ENCODE peak calls at places on chromosome 10, in seven cellular contexts. G is suprapubic skin, B is spleen, K is endothelial cell of umbilical vein, T is stomach, Z is breast epithelium, O is transverse colon. F is an unnamed sample.

GRCh38 chr10:114661212-114661611 is 3.1 kb upstream of the ABLIM1 start:
- DNase-seq in G (no peak), K (no peak), O (no peak), B (no peak), Z (no peak), T (no peak), F (no peak)

GRCh38 chr10:66799474-66799873 is 126.4 kb upstream of the LRRTM3 start:
- DNase-seq in G (no peak), O (no peak), T (no peak), K (no peak), B (no peak), Z (no peak), F (no peak)

GRCh38 chr10:122485670-122486069 is 24.3 kb downstream of the HTRA1 start:
- DNase-seq in T (no peak), B (no peak), K (peak; percentile 72), Z (no peak), G (no peak), O (no peak), F (no peak)

GRCh38 chr10:5583525-5584175 is 58.9 kb downstream of the CALML3 start:
- DNase-seq in O (peak; percentile 79), K (no peak), T (peak; percentile 87), B (peak; percentile 79), G (no peak), Z (peak; percentile 96), F (no peak)

GRCh38 chr10:16986406-16987128 is 143.0 kb downstream of the CUBN start:
- DNase-seq in G (no peak), Z (no peak), K (peak; percentile 88), B (no peak), O (no peak), T (no peak), F (no peak)

GRCh38 chr10:110944997-110945396 is 25.6 kb downstream of the SHOC2 start:
- DNase-seq in O (no peak), Z (no peak), G (no peak), K (peak; percentile 16), B (no peak), T (no peak), F (no peak)

GRCh38 chr10:129877773-129878371 is 86.2 kb downstream of the EBF3 start:
- DNase-seq in T (no peak), B (no peak), Z (no peak), G (no peak), O (no peak), K (no peak), F (no peak)

GRCh38 chr10:109668137-109668536 is 255.2 kb downstream of the XPNPEP1 start:
- DNase-seq in G (no peak), O (no peak), Z (no peak), T (no peak), B (no peak), K (no peak), F (no peak)

GRCh38 chr10:64086083-64086772 is 565.0 kb downstream of the REEP3 start:
- DNase-seq in T (no peak), O (no peak), Z (no peak), K (no peak), B (no peak), G (no peak), F (no peak)

GRCh38 chr10:34049887-34050286 is 715.4 kb upstream of the NRP1 start:
- DNase-seq in Z (no peak), T (no peak), B (peak; percentile 14), K (no peak), O (no peak), G (no peak), F (no peak)

GRCh38 chr10:99535764-99536399 is 3.1 kb downstream of the NKX2-3 start:
- DNase-seq in B (no peak), G (no peak), Z (no peak), T (no peak), K (no peak), O (no peak), F (no peak)

GRCh38 chr10:6244510-6244909 is 41.8 kb downstream of the PFKFB3 start:
- DNase-seq in T (no peak), Z (no peak), K (no peak), G (no peak), B (no peak), O (no peak), F (no peak)

GRCh38 chr10:69739561-69739960 is 62.1 kb upstream of the COL13A1 start:
- DNase-seq in O (no peak), T (no peak), G (no peak), B (no peak), K (no peak), Z (no peak), F (no peak)

GRCh38 chr10:283916-284356 is 148.7 kb downstream of the ZMYND11 start:
- DNase-seq in Z (no peak), G (no peak), B (no peak), T (no peak), K (no peak), O (no peak), F (peak; percentile 58)

GRCh38 chr10:69254877-69255276 is 23.4 kb upstream of the HK1 start:
- DNase-seq in O (no peak), K (no peak), B (no peak), Z (no peak), T (no peak), G (no peak), F (no peak)

GRCh38 chr10:52465202-52465601 is 151.1 kb downstream of the DKK1 start:
- DNase-seq in K (no peak), T (no peak), O (no peak), B (no peak), G (no peak), Z (no peak), F (no peak)

GRCh38 chr10:100186813-100187212 is 984 bp upstream of the ERLIN1 start:
- DNase-seq in Z (no peak), B (peak; percentile 82), K (no peak), T (no peak), O (no peak), G (peak; percentile 60), F (no peak)

GRCh38 chr10:132272061-132272766 is 35.5 kb downstream of the STK32C start:
- DNase-seq in Z (no peak), T (no peak), O (peak; percentile 18), K (no peak), G (peak; percentile 50), B (peak; percentile 60), F (no peak)

GRCh38 chr10:63209703-63210102 is 76.6 kb downstream of the NRBF2 start:
- DNase-seq in Z (no peak), K (no peak), B (no peak), G (no peak), T (no peak), O (no peak), F (no peak)

GRCh38 chr10:15482168-15482567 is 111.1 kb upstream of the FAM171A1 start:
- DNase-seq in K (no peak), T (no peak), O (no peak), Z (no peak), B (no peak), G (no peak), F (no peak)

GRCh38 chr10:21265622-21266021 is 259.9 kb downstream of the SKIDA1 start:
- DNase-seq in Z (no peak), K (no peak), O (no peak), T (no peak), G (no peak), B (no peak), F (no peak)

GRCh38 chr10:66538352-66538751 is 387.5 kb upstream of the LRRTM3 start:
- DNase-seq in O (no peak), T (no peak), G (no peak), K (no peak), Z (no peak), B (no peak), F (no peak)

GRCh38 chr10:131477457-131478205 is 166.1 kb upstream of the TCERG1L start:
- DNase-seq in K (no peak), B (no peak), Z (no peak), G (no peak), O (no peak), T (no peak), F (no peak)

GRCh38 chr10:6423004-6423403 is 157.1 kb downstream of the PRKCQ start:
- DNase-seq in B (no peak), T (no peak), G (no peak), O (no peak), K (no peak), Z (no peak), F (no peak)

GRCh38 chr10:12705943-12706342 is 295.6 kb downstream of the CCDC3 start:
- DNase-seq in Z (no peak), K (no peak), B (no peak), G (no peak), O (no peak), T (no peak), F (no peak)

GRCh38 chr10:125707852-125708468 is 11.5 kb upstream of the EDRF1 start:
- DNase-seq in Z (no peak), B (no peak), T (no peak), O (no peak), K (no peak), G (no peak), F (no peak)

GRCh38 chr10:8054498-8055407 is at the start of gene GATA3:
- DNase-seq in G (peak; percentile 76), B (peak; percentile 92), O (peak; percentile 57), T (peak; percentile 64), K (peak; percentile 93), Z (peak; percentile 93), F (no peak)
- TF ChIP-seq POLR2A in G (no peak), B (no peak), O (no peak), T (no peak), K (peak; percentile 57), Z (peak; percentile 40), F (no peak)

DNA sequence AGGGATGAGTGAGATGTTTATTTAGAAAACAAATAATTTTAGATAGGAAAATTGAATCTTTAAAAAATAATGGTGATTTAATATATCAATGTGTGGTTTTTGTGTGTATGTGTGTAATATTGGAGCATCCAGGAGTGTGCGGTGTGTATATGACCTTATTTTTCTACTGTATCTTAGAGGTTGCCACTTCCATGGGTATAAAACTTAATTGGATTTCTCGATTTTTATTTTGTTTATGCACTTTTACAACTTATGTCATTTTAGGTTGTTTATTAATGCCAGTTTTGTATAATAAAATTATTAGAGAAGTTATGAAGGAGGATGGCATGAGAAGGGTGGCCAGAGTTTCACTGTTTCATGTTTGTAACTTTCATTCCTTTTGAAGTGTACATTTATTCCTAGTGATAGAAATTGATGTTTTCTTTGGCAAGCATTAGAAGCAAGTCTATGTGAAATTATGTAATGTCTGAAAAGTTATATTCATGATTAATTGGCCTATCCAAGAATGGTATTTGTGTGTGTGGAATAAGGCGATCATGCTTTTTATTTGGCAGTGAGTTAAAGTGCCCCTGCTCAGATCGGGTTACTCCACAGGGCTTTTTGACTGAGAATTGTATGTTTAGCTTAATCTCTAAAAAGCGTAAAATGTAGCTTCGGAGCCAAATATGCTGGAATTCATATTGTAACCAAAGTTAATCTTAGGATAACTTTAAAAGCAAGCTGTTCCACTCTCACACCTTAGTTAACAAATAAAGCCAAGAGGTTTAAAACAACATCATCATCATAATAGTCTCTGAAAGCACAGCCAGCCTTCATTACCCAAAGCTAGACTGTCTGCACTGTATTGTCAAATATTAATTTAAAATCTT is 110.4 kb downstream of the KAT6B start:
- DNase-seq in Z (no peak), T (no peak), G (no peak), O (no peak), B (no peak), K (peak; percentile 77), F (no peak)
- TF ChIP-seq POLR2AphosphoS5 in Z (no peak), T (no peak), G (no peak), O (no peak), B (no peak), K (no peak), F (no peak)

GRCh38 chr10:73096041-73096451 is 620 bp downstream of the P4HA1 start:
- DNase-seq in B (peak; percentile 94), O (peak; percentile 74), Z (peak; percentile 58), T (peak; percentile 75), G (peak; percentile 81), K (peak; percentile 70), F (peak; percentile 44)
- TF ChIP-seq POLR2A in B (no peak), O (no peak), Z (no peak), T (no peak), G (no peak), K (no peak), F (no peak)

GRCh38 chr10:75073442-75073841 is 38.0 kb upstream of the SAMD8 start:
- DNase-seq in B (no peak), T (no peak), K (no peak), G (no peak), O (no peak), Z (no peak), F (no peak)
- TF ChIP-seq POLR2AphosphoS5 in B (no peak), T (no peak), K (no peak), G (no peak), O (no peak), Z (no peak), F (no peak)